ENCODE peak calls at places on chromosomes 3 and 15, in five cellular contexts. A is GM23338, Q is HS-5, C is Kasumi-1, T is GM13977. R is an unnamed sample.

GRCh38 chr3:51677358-51677757 is 6.3 kb downstream of the TEX264 start:
- DNase-seq in A (no peak), Q (no peak), C (no peak), T (no peak), R (no peak)

GRCh38 chr3:178845446-178846118 is 226.0 kb downstream of the ZMAT3 start:
- DNase-seq in A (no peak), Q (peak; percentile 8), C (no peak), T (no peak), R (no peak)

GRCh38 chr3:12926660-12927059 is 85.3 kb upstream of the RPL32 start:
- DNase-seq in A (no peak), Q (no peak), C (no peak), T (no peak), R (no peak)

GRCh38 chr3:194852836-194853508 is 167.3 kb downstream of the FAM43A start:
- DNase-seq in A (no peak), Q (no peak), C (no peak), T (no peak), R (no peak)

GRCh38 chr3:18611991-18612390 is 186.9 kb upstream of the SATB1 start:
- DNase-seq in A (no peak), Q (no peak), C (no peak), T (no peak), R (no peak)

GRCh38 chr3:148938931-148939330 is 52.4 kb upstream of the GYG1 start:
- DNase-seq in A (no peak), Q (no peak), C (no peak), T (no peak), R (no peak)

GRCh38 chr3:39907981-39908380 is 98.6 kb downstream of the MYRIP start:
- DNase-seq in A (no peak), Q (no peak), C (no peak), T (no peak), R (peak; percentile 10)

GRCh38 chr15:58336161-58336560 is 95.6 kb upstream of the LIPC start:
- DNase-seq in A (no peak), Q (no peak), C (no peak), T (no peak), R (no peak)

GRCh38 chr15:82139823-82140268 is 94.0 kb upstream of the MEX3B start:
- DNase-seq in A (peak; percentile 85), Q (no peak), C (peak; percentile 85), T (peak; percentile 31), R (peak; percentile 49)

GRCh38 chr3:110126065-110126464 is 788.7 kb upstream of the DPPA4 start:
- DNase-seq in A (no peak), Q (no peak), C (no peak), T (no peak), R (no peak)

GRCh38 chr15:52496776-52497470 is 31.8 kb downstream of the MYO5A start:
- DNase-seq in A (no peak), Q (peak; percentile 91), C (no peak), T (no peak), R (peak; percentile 45)

R was measured in AML-193.